ENCODE peak calls at places on chromosomes 16 and 17, in seven cellular contexts. F, G, B, D, I, R and C are unnamed samples.

GRCh38 chr16:28087675-28088285 is 24.3 kb upstream of the GSG1L start:
- DNase-seq in I (no peak), B (no peak), R (no peak), G (no peak), F (no peak), D (no peak), C (no peak)

GRCh38 chr17:50918933-50919296 is 52.8 kb upstream of the TOB1 start:
- DNase-seq in R (no peak), I (no peak), F (no peak), G (no peak), D (no peak), B (no peak), C (no peak)

GRCh38 chr16:55297910-55298175 is 26.2 kb upstream of the IRX6 start:
- DNase-seq in D (peak), F (no peak), I (no peak), R (no peak), B (no peak), G (no peak), C (peak)

GRCh38 chr16:64914-65255 is 7.5 kb downstream of the RHBDF1 start:
- DNase-seq in D (no peak), I (no peak), R (no peak), F (no peak), G (no peak), B (no peak), C (no peak)

GRCh38 chr17:2043785-2044184 is 2.0 kb downstream of the OVCA2 start:
- DNase-seq in I (no peak), G (no peak), D (peak), F (no peak), R (no peak), B (no peak), C (peak)

GRCh38 chr16:81264386-81264785 is 25.9 kb downstream of the BCO1 start:
- DNase-seq in I (no peak), R (no peak), G (no peak), B (no peak), D (no peak), F (no peak), C (no peak)

GRCh38 chr17:17874478-17874877 is 37.7 kb upstream of the SREBF1 start:
- DNase-seq in G (no peak), D (peak), I (peak), B (no peak), R (no peak), F (no peak), C (peak)

GRCh38 chr17:72614871-72615626 is 477.4 kb downstream of the SLC39A11 start:
- DNase-seq in D (peak), F (no peak), R (peak), G (no peak), I (no peak), B (no peak), C (peak)

GRCh38 chr17:30565073-30565935 is 88.1 kb downstream of the GOSR1 start:
- DNase-seq in D (no peak), G (no peak), R (no peak), F (no peak), I (no peak), B (no peak), C (no peak)

GRCh38 chr17:40562841-40563370 is 2.4 kb downstream of the CCR7 start:
- DNase-seq in D (no peak), G (no peak), F (no peak), B (no peak), I (no peak), R (no peak), C (no peak)

GRCh38 chr17:40560592-40561293 is 4.5 kb downstream of the CCR7 start:
- DNase-seq in G (peak), D (peak), B (no peak), F (no peak), R (no peak), I (peak), C (peak)

GRCh38 chr17:40561294-40561870 is 3.9 kb downstream of the CCR7 start:
- DNase-seq in B (peak), I (no peak), D (no peak), F (no peak), G (peak), R (no peak), C (no peak)

GRCh38 chr17:40563371-40564052 is 1.8 kb downstream of the CCR7 start:
- DNase-seq in B (peak), R (no peak), I (no peak), G (peak), F (no peak), D (no peak), C (no peak)

DNA sequence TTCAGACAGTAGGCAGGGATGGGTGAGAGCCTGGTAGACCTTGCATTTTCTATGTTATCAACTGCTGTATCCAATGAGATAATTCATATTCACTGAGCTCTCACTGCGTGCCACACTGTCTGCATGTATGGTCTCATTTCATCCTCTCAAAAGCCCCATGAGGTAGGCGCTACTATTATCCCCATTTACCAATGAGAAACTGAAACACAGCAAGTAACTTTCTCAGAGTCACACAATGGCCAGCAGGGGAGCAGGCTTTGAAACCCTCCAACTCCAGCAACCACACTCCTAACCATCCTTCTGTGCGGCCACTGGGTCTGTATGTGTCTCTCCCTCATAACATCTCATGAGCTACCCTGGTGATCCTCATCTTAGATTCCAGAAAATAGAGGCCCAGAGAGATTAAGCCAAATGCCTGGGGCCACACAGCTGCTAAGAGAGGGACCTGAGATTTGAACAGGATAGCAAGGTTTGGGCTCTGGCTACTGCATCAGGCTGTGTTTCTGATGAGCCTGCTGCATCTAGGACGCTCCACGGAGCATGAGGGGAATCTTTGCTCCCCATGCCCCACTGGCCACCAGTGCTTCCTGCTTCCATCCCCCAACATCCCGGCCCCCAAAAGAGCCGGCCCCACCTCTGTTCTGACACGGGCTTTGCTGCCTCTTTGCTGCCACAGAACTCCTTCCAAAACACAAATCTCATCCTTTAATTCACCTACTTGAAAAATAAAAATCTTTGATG is 3.2 kb downstream of the CCR7 start:
- DNase-seq in F (no peak), G (peak), I (no peak), R (no peak), D (no peak), B (no peak), C (no peak)
- TF ChIP-seq CTCF in F (peak), G (peak), I (peak), R (peak), D (peak), B (no peak), C (peak)

DNA sequence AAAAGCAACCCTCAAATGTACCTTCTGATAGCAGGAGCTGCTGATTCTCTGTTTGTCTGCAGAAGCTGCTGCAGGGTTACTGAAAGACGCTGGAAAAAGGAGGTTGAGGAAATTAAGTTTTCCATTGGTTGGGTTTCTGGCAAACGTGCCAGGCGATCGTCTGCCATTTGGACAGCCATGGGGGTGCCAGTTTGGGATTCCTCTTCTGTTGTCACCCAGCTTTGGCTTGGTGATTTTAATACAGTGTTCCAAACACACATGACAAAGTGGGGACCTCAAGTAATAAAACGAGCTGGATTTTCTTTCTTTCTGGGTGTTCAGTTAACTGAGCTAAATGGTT is 185.5 kb upstream of the ZFHX3 start:
- DNase-seq in G (no peak), F (no peak), B (no peak), D (no peak), R (no peak), I (no peak), C (no peak)
- H3K4me3 ChIP-seq in G (no peak), F (no peak), B (peak), D (no peak), R (peak), I (no peak), C (no peak)

GRCh38 chr16:1908081-1908633 is 10.1 kb downstream of the HS3ST6 start:
- DNase-seq in G (no peak), F (no peak), D (no peak), B (no peak), R (no peak), I (no peak), C (peak)
- TF ChIP-seq CTCF in G (no peak), F (no peak), D (no peak), B (no peak), R (no peak), I (no peak), C (no peak)

GRCh38 chr17:43900858-43901754 is 6.2 kb downstream of the MPP2 start:
- DNase-seq in D (no peak), F (no peak), I (no peak), G (no peak), B (no peak), R (no peak), C (no peak)
- H3K4me3 ChIP-seq in D (peak), F (peak), I (peak), G (no peak), B (peak), R (peak), C (peak)

GRCh38 chr17:7711356-7711755 is 6.2 kb upstream of the DNAH2 start:
- DNase-seq in D (no peak), F (no peak), R (no peak), B (no peak), I (no peak), G (no peak), C (no peak)
- TF ChIP-seq CTCF in D (peak), F (no peak), R (peak), B (no peak), I (no peak), G (peak), C (no peak)

GRCh38 chr17:41315814-41316430 is 412 bp upstream of the KRTAP17-1 start:
- DNase-seq in D (no peak), I (no peak), F (no peak), B (no peak), R (no peak), G (no peak), C (no peak)
- H3K4me3 ChIP-seq in D (no peak), I (no peak), F (no peak), B (no peak), R (no peak), G (no peak), C (no peak)

DNA sequence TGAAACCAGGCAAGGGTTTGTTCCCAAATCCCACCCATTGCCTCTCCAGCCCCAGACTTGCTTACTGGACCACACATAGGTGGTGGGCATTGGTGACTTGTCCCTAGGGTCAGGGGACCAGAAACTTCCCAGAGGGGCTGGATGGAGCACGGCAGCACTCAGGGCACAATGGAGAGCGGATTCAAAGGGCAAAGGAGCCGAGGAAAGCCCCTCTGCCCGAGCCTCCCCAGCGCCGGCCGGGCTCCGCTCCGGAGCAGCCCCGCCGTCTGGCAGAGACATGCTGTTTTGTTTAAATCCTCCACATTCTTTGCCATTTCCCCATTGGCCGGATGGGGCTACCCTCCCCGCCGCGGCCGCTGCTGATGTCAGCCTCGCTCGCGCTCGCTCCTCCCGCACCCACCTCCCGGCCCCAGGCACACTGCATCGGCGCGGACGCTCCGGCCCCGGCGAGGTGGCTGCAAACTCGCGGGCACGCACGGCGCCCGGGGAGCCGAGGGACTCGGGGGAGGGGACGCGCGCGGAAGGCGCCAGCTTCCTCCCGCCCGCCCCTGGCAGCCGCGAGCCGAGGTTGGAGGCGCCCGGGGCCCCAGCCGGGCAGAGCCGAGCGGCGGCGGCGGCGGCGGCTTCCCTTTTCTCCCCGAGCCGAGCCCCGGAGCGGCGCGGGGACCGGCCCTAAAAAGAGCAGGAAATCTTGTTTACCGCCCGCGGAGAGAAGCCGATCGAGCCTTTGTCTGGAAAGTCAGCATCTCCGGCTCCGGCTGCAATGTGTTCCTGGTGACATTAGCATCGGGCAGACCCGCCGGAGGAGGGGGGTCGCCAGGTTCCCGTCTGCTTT is at the start of gene PITPNC1:
- DNase-seq in B (peak), G (peak), F (no peak), R (peak), I (peak), D (peak), C (peak)
- TF ChIP-seq CTCF in B (peak), G (peak), F (no peak), R (no peak), I (no peak), D (no peak), C (no peak)